ENCODE peak calls at places on chromosomes 16 and 17, in four cellular contexts. O, Q, L and G are unnamed samples.

GRCh38 chr16:57908409-57908987 is 62.4 kb downstream of the CNGB1 start:
- DNase-seq in O (no peak), Q (no peak), L (no peak), G (no peak)

GRCh38 chr17:60161598-60162330 is 12.0 kb downstream of the CA4 start:
- DNase-seq in O (no peak), Q (no peak), L (peak), G (no peak)

GRCh38 chr16:55052335-55053070 is 121.8 kb downstream of the IRX5 start:
- DNase-seq in O (no peak), Q (no peak), L (no peak), G (no peak)

GRCh38 chr17:7656958-7657715 is 6.4 kb downstream of the ATP1B2 start:
- DNase-seq in O (no peak), Q (peak), L (no peak), G (no peak)

GRCh38 chr17:74305865-74306654 is 20.0 kb upstream of the KIF19 start:
- DNase-seq in O (no peak), Q (peak), L (no peak), G (no peak)

GRCh38 chr17:78381601-78382168 is 3.2 kb downstream of the PGS1 start:
- DNase-seq in O (no peak), Q (no peak), L (peak), G (no peak)

GRCh38 chr16:81487301-81487720 is 42.7 kb downstream of the CMIP start:
- DNase-seq in O (no peak), Q (no peak), L (no peak), G (no peak)

GRCh38 chr17:81459224-81459623 is 53.4 kb downstream of the ACTG1 start:
- DNase-seq in O (no peak), Q (no peak), L (no peak), G (no peak)

GRCh38 chr17:57484081-57484666 is 227.9 kb downstream of the MSI2 start:
- DNase-seq in O (peak), Q (no peak), L (no peak), G (no peak)

GRCh38 chr17:9151091-9151490 is 129.8 kb downstream of the NTN1 start:
- DNase-seq in O (no peak), Q (no peak), L (no peak), G (peak)

GRCh38 chr17:36980281-36980761 is 31.6 kb downstream of the AATF start:
- DNase-seq in O (peak), Q (peak), L (peak), G (no peak)

GRCh38 chr17:7893226-7893880 is 4.8 kb downstream of the CHD3 start:
- DNase-seq in O (no peak), Q (no peak), L (no peak), G (no peak)

GRCh38 chr16:11079657-11080187 is 135.4 kb downstream of the CLEC16A start:
- DNase-seq in O (peak), Q (no peak), L (no peak), G (no peak)

GRCh38 chr17:32015245-32016013 is 8.2 kb downstream of the LRRC37B start:
- DNase-seq in O (peak), Q (peak), L (no peak), G (no peak)

GRCh38 chr16:6081320-6081976 is 983.9 kb upstream of the EEF2KMT start:
- DNase-seq in O (no peak), Q (peak), L (peak), G (peak)

GRCh38 chr17:81917565-81918332 is at the start of gene SIRT7:
- DNase-seq in O (peak), Q (peak), L (peak), G (peak)

GRCh38 chr17:54795046-54795445 is 105.6 kb upstream of the TOM1L1 start:
- DNase-seq in O (no peak), Q (no peak), L (no peak), G (no peak)

GRCh38 chr17:63701477-63702222 is 1.7 kb upstream of the LIMD2 start:
- DNase-seq in O (no peak), Q (no peak), L (peak), G (no peak)
- TF ChIP-seq MAFK in O (no peak), Q (no peak), L (no peak), G (no peak)

GRCh38 chr16:49850558-49851467 is 5.1 kb downstream of the ZNF423 start:
- DNase-seq in O (no peak), Q (no peak), L (no peak), G (no peak)

GRCh38 chr16:49849037-49849436 is 6.9 kb downstream of the ZNF423 start:
- DNase-seq in O (no peak), Q (no peak), L (no peak), G (no peak)

GRCh38 chr16:49849709-49850108 is 6.2 kb downstream of the ZNF423 start:
- DNase-seq in O (no peak), Q (no peak), L (no peak), G (no peak)

GRCh38 chr16:49848530-49848929 is 7.4 kb downstream of the ZNF423 start:
- DNase-seq in O (no peak), Q (no peak), L (no peak), G (no peak)

DNA sequence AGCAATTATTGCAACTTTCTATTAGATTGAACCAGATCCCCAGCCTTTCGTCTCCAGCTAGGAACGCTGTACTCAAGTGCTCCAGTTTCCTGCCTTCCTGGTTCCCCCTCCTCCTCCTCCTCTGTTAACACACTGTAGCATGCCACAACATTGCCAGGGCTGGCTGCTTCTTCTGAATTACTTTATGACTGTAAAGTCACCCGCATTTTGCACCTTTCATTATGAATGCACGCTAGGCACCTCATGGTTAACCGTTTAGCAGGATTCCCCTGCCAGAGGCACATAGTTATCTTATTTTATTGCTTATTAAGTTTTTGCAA is 4.5 kb downstream of the ZNF423 start:
- DNase-seq in O (no peak), Q (no peak), L (no peak), G (no peak)
- TF ChIP-seq SMC3 in O (no peak), Q (no peak), L (no peak), G (no peak)

GRCh38 chr16:3759736-3760135 is 42.4 kb upstream of the TRAP1 start:
- DNase-seq in O (no peak), Q (no peak), L (no peak), G (no peak)

GRCh38 chr16:3764409-3764808 is 47.1 kb upstream of the TRAP1 start:
- DNase-seq in O (no peak), Q (no peak), L (no peak), G (no peak)

GRCh38 chr16:3760518-3760917 is 43.2 kb upstream of the TRAP1 start:
- DNase-seq in O (no peak), Q (no peak), L (no peak), G (no peak)

GRCh38 chr16:3762080-3762750 is 44.9 kb upstream of the TRAP1 start:
- DNase-seq in O (no peak), Q (no peak), L (no peak), G (no peak)

DNA sequence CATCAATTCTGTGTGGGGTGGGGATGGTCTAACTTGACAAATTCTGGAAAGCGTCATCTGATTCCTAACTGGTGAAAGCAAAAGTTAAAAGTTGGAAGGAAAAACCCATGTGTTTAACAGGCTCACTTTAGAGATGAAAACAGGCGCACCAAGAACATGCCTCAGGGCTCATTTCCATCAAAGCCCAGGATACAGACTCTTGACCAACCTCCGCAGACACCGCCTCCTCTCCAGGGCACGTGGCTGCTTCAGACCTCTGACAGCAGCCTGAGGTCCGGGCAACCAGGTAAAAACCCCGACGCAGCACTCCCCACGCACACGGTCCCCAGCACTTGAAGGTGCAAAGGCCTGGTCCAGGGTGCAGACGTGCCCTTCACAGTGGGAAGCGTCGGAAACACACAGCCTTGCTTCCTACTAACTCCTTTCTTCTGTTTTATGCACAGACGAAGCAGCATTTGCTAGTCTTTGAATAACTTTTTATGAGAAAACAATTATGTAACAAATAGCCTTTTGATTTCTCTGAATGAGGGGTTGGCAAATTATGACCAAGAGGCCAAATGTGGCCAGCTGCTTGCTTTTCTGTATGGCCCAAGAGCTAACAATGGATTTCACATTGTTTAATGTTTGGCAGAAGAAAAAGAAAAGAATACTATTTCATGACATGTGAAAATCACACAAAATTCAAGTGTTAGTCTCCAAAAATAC is 44.2 kb upstream of the TRAP1 start:
- DNase-seq in O (no peak), Q (no peak), L (no peak), G (no peak)
- TF ChIP-seq MAFK in O (no peak), Q (no peak), L (no peak), G (no peak)

GRCh38 chr16:3266873-3267537 is 10.6 kb upstream of the MEFV start:
- DNase-seq in O (peak), Q (peak), L (peak), G (peak)
- TF ChIP-seq SMC3 in O (peak), Q (no peak), L (no peak), G (peak)

GRCh38 chr16:7398536-7398935 is 65.9 kb downstream of the RBFOX1 start:
- DNase-seq in O (no peak), Q (no peak), L (no peak), G (no peak)

GRCh38 chr16:7400117-7400890 is 67.7 kb downstream of the RBFOX1 start:
- DNase-seq in O (no peak), Q (no peak), L (no peak), G (no peak)

GRCh38 chr16:7399296-7399695 is 66.7 kb downstream of the RBFOX1 start:
- DNase-seq in O (no peak), Q (no peak), L (no peak), G (no peak)

GRCh38 chr16:7394936-7395335 is 62.3 kb downstream of the RBFOX1 start:
- DNase-seq in O (no peak), Q (no peak), L (no peak), G (no peak)

GRCh38 chr16:7397901-7398300 is 65.3 kb downstream of the RBFOX1 start:
- DNase-seq in O (no peak), Q (no peak), L (no peak), G (no peak)
- TF ChIP-seq MAFK in O (no peak), Q (no peak), L (no peak), G (no peak)

GRCh38 chr16:67395105-67395457 is 1.8 kb upstream of the TPPP3 start:
- DNase-seq in O (no peak), Q (no peak), L (no peak), G (no peak)

GRCh38 chr16:67392301-67393059 is 818 bp downstream of the TPPP3 start:
- DNase-seq in O (no peak), Q (no peak), L (no peak), G (no peak)

GRCh38 chr16:67394271-67395104 is 1.2 kb upstream of the TPPP3 start:
- DNase-seq in O (no peak), Q (no peak), L (no peak), G (no peak)

GRCh38 chr16:67393111-67393789 is at the start of gene TPPP3:
- DNase-seq in O (peak), Q (peak), L (peak), G (peak)

DNA sequence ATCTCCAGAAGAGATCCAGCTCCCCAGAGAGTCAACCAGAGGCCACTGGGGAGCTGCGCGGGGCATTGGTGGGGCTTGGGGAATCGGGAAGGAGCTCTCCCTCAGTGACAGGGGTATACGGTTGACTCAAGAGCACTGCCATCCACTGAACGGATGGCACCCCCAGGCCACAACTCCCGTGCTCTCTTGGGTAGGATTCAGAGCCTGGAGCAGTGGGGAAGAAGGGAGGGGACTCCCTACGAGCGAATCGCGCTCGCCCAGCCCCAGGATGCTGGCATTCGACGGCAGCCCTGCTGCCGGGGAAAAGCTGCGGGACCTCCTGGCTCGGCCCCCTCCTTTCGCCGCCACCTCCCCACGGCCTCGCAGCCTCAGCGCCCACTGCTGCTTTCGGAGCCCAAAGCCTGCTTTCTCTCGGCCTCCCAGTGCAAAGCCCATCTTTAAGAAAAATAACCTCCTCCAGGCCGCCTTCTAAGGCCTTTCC is 532 bp upstream of the TPPP3 start:
- DNase-seq in O (no peak), Q (no peak), L (no peak), G (no peak)
- TF ChIP-seq SMC3 in O (no peak), Q (no peak), L (no peak), G (no peak)

GRCh38 chr16:77833906-77834599 is 45.7 kb downstream of the VAT1L start:
- DNase-seq in O (peak), Q (no peak), L (no peak), G (no peak)
- TF ChIP-seq MAFK in O (no peak), Q (no peak), L (no peak), G (no peak)

GRCh38 chr16:89287777-89288576 is 70.5 kb downstream of the ZNF778 start:
- DNase-seq in O (no peak), Q (no peak), L (no peak), G (no peak)
- TF ChIP-seq SMC3 in O (no peak), Q (no peak), L (no peak), G (no peak)

DNA sequence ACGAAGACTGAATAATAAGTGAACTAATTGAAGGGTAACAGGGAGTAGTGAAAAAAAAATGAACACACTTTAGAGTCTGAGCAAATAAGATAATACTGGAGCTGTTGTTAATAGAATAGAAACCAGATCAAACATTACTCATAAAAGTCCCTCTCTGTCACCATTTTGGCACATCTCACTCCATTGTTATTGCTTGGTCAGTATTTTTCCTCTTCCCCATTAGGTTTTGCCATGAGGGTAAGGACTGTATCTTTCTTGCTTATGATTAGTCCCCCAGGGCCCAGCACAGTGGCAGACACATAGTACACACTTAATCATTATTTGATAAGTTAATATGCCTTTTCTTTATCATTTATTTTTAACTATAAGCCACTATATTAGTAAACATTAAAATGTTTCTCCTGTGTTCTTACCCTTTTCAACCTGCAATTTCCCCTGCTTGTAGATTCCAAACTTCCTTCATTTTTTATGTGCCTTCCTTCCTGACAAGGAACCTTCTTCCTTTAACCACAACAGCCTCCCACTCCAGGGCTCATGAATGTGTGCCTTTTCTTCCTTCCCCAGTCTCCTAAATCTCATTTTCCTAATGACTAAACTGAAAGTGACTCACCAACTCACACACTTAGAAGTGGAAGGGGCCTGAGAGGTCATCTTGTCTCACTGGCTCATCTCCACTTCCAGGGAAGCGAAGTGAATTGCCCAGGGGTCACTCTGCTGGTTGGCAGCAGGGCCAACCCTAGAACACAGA is 88.2 kb upstream of the HAS3 start:
- DNase-seq in O (peak), Q (peak), L (peak), G (no peak)
- TF ChIP-seq MAFK in O (no peak), Q (peak), L (no peak), G (no peak)